ENCODE peak calls at places on chromosome 11, in seven cellular contexts. G, Z, O, H, J, T and F are unnamed samples.

GRCh38 chr11:36594316-36594989 is at the start of gene IFTAP:
- DNase-seq in G (peak; percentile 85), Z (no peak), O (peak; percentile 93), H (no peak), J (peak; percentile 48), T (peak; percentile 52), F (peak; percentile 15)

GRCh38 chr11:88631497-88631896 is 294.0 kb upstream of the CTSC start:
- DNase-seq in G (no peak), Z (no peak), O (peak; percentile 28), H (no peak), J (no peak), T (no peak), F (no peak)

GRCh38 chr11:79482800-79483199 is 42.0 kb upstream of the TENM4 start:
- DNase-seq in G (no peak), Z (peak; percentile 51), O (no peak), H (no peak), J (no peak), T (no peak), F (no peak)

GRCh38 chr11:103618532-103618931 is 417.9 kb upstream of the DDI1 start:
- DNase-seq in G (peak; percentile 4), Z (no peak), O (peak; percentile 81), H (no peak), J (no peak), T (no peak), F (no peak)

GRCh38 chr11:108709741-108710140 is 44.9 kb downstream of the DDX10 start:
- DNase-seq in G (no peak), Z (no peak), O (no peak), H (no peak), J (no peak), T (no peak), F (no peak)

GRCh38 chr11:23569547-23569946 is 709.3 kb upstream of the CCDC179 start:
- DNase-seq in G (no peak), Z (no peak), O (peak; percentile 18), H (no peak), J (no peak), T (no peak), F (no peak)

GRCh38 chr11:2690261-2690575 is 9.6 kb downstream of the KCNQ1OT1 start:
- DNase-seq in G (no peak), Z (no peak), O (no peak), H (no peak), J (no peak), T (no peak), F (no peak)

GRCh38 chr11:12556788-12557384 is 117.3 kb upstream of the TEAD1 start:
- DNase-seq in G (peak; percentile 75), Z (no peak), O (peak; percentile 65), H (no peak), J (no peak), T (no peak), F (no peak)

GRCh38 chr11:12112150-12112520 is 1.7 kb downstream of the MICAL2 start:
- DNase-seq in G (no peak), Z (no peak), O (no peak), H (no peak), J (no peak), T (no peak), F (no peak)

GRCh38 chr11:76655466-76656086 is 15.0 kb downstream of the LRRC32 start:
- DNase-seq in G (no peak), Z (no peak), O (no peak), H (no peak), J (no peak), T (no peak), F (no peak)

GRCh38 chr11:92678212-92678611 is 291.2 kb upstream of the MTNR1B start:
- DNase-seq in G (no peak), Z (no peak), O (no peak), H (no peak), J (no peak), T (no peak), F (no peak)

GRCh38 chr11:82085493-82085892 is 648.2 kb downstream of the FAM181B start:
- DNase-seq in G (no peak), Z (no peak), O (no peak), H (no peak), J (no peak), T (no peak), F (no peak)

GRCh38 chr11:21414928-21415327 is 745.5 kb downstream of the NELL1 start:
- DNase-seq in G (no peak), Z (no peak), O (no peak), H (no peak), J (no peak), T (no peak), F (no peak)

GRCh38 chr11:13102865-13103539 is 93.9 kb downstream of the RASSF10 start:
- DNase-seq in G (no peak), Z (no peak), O (no peak), H (no peak), J (no peak), T (no peak), F (no peak)

GRCh38 chr11:12044799-12045198 is 36.4 kb upstream of the DKK3 start:
- DNase-seq in G (no peak), Z (no peak), O (no peak), H (no peak), J (no peak), T (no peak), F (no peak)

GRCh38 chr11:63814383-63814736 is 1.1 kb downstream of the SPINDOC start:
- DNase-seq in G (no peak), Z (no peak), O (peak; percentile 28), H (no peak), J (no peak), T (peak; percentile 41), F (no peak)

GRCh38 chr11:100851584-100852152 is 164.6 kb downstream of the ARHGAP42 start:
- DNase-seq in G (no peak), Z (no peak), O (no peak), H (no peak), J (no peak), T (no peak), F (no peak)

GRCh38 chr11:126341760-126342161 is 13.7 kb upstream of the ST3GAL4 start:
- DNase-seq in G (no peak), Z (no peak), O (peak; percentile 82), H (no peak), J (no peak), T (no peak), F (no peak)

GRCh38 chr11:61999141-61999975 is 31.9 kb upstream of the FTH1 start:
- DNase-seq in G (no peak), Z (no peak), O (peak; percentile 47), H (no peak), J (no peak), T (no peak), F (no peak)

GRCh38 chr11:100712618-100713017 is 25.5 kb downstream of the ARHGAP42 start:
- DNase-seq in G (no peak), Z (no peak), O (no peak), H (no peak), J (no peak), T (no peak), F (no peak)

GRCh38 chr11:61833478-61833877 is 5.4 kb downstream of the FADS2 start:
- DNase-seq in G (no peak), Z (no peak), O (no peak), H (no peak), J (no peak), T (no peak), F (no peak)